ENCODE peak calls at places on chromosomes 12 and 14, in seven cellular contexts. One of them, this sample, is unnamed.

GRCh38 chr12:124396544-124397398 is 101.9 kb downstream of the RFLNA start:
- DNase-seq in A549: peak; percentile 48
- DNase-seq in SK-N-SH: peak; percentile 57
- DNase-seq in K562: peak; percentile 62
- DNase-seq in sigmoid colon: peak; percentile 90
- DNase-seq in transverse colon: peak; percentile 86
- DNase-seq in stomach: peak; percentile 96
- DNase-seq in this sample: peak; percentile 61

GRCh38 chr14:68458840-68459469 is 333.9 kb downstream of the ZFP36L1 start:
- DNase-seq in K562: no peak
- DNase-seq in SK-N-SH: peak; percentile 9
- DNase-seq in sigmoid colon: peak; percentile 77
- DNase-seq in stomach: peak; percentile 72
- DNase-seq in A549: peak; percentile 100
- DNase-seq in transverse colon: peak; percentile 49
- DNase-seq in this sample: peak; percentile 67

GRCh38 chr12:101004891-101005290 is 205.1 kb downstream of the SLC5A8 start:
- DNase-seq in transverse colon: no peak
- DNase-seq in A549: no peak
- DNase-seq in K562: no peak
- DNase-seq in sigmoid colon: no peak
- DNase-seq in SK-N-SH: no peak
- DNase-seq in stomach: no peak
- DNase-seq in this sample: no peak

GRCh38 chr14:97379091-97379531 is 581.9 kb downstream of the VRK1 start:
- DNase-seq in SK-N-SH: no peak
- DNase-seq in stomach: no peak
- DNase-seq in A549: no peak
- DNase-seq in transverse colon: peak; percentile 9
- DNase-seq in sigmoid colon: no peak
- DNase-seq in K562: no peak
- DNase-seq in this sample: no peak

GRCh38 chr12:46556820-46557524 is 184.4 kb upstream of the SLC38A2 start:
- DNase-seq in K562: no peak
- DNase-seq in SK-N-SH: no peak
- DNase-seq in transverse colon: no peak
- DNase-seq in stomach: no peak
- DNase-seq in sigmoid colon: no peak
- DNase-seq in A549: peak; percentile 43
- DNase-seq in this sample: no peak

GRCh38 chr14:105382343-105383082 is 15.8 kb upstream of the TEX22 start:
- DNase-seq in K562: no peak
- DNase-seq in sigmoid colon: no peak
- DNase-seq in A549: no peak
- DNase-seq in transverse colon: no peak
- DNase-seq in stomach: no peak
- DNase-seq in SK-N-SH: no peak
- DNase-seq in this sample: no peak

GRCh38 chr14:72710212-72710611 is 183.7 kb downstream of the DPF3 start:
- DNase-seq in transverse colon: no peak
- DNase-seq in stomach: no peak
- DNase-seq in SK-N-SH: no peak
- DNase-seq in K562: no peak
- DNase-seq in sigmoid colon: peak; percentile 18
- DNase-seq in A549: no peak
- DNase-seq in this sample: no peak

GRCh38 chr14:103748539-103748867 is 32.9 kb downstream of the ZFYVE21 start:
- DNase-seq in SK-N-SH: no peak
- DNase-seq in sigmoid colon: peak; percentile 47
- DNase-seq in K562: no peak
- DNase-seq in A549: no peak
- DNase-seq in stomach: peak; percentile 26
- DNase-seq in transverse colon: no peak
- DNase-seq in this sample: no peak

GRCh38 chr12:48198619-48198973 is 4.5 kb downstream of the OR10AD1 start:
- DNase-seq in K562: peak; percentile 32
- DNase-seq in SK-N-SH: peak; percentile 50
- DNase-seq in sigmoid colon: peak; percentile 78
- DNase-seq in stomach: peak; percentile 42
- DNase-seq in A549: no peak
- DNase-seq in transverse colon: peak; percentile 31
- DNase-seq in this sample: no peak

GRCh38 chr14:106509176-106509575 is 982.8 kb downstream of the TMEM121 start:
- DNase-seq in transverse colon: no peak
- DNase-seq in sigmoid colon: no peak
- DNase-seq in SK-N-SH: no peak
- DNase-seq in A549: no peak
- DNase-seq in K562: no peak
- DNase-seq in stomach: no peak
- DNase-seq in this sample: no peak

GRCh38 chr12:23795494-23795893 is 154.0 kb downstream of the SOX5 start:
- DNase-seq in sigmoid colon: no peak
- DNase-seq in K562: no peak
- DNase-seq in stomach: no peak
- DNase-seq in transverse colon: no peak
- DNase-seq in A549: no peak
- DNase-seq in SK-N-SH: no peak
- DNase-seq in this sample: no peak
- H3K4me1 ChIP-seq in sigmoid colon: no peaks in the 10 kb centered on the region
- H3K4me1 ChIP-seq in K562: no peaks in the 10 kb centered on the region
- H3K4me1 ChIP-seq in stomach: no peaks in the 10 kb centered on the region
- H3K4me1 ChIP-seq in transverse colon: no peaks in the 10 kb centered on the region
- H3K4me1 ChIP-seq in A549: no peaks in the 10 kb centered on the region
- H3K4me1 ChIP-seq in SK-N-SH: no peaks in the 10 kb centered on the region
- H3K4me1 ChIP-seq in this sample: no peaks in the 10 kb centered on the region

DNA sequence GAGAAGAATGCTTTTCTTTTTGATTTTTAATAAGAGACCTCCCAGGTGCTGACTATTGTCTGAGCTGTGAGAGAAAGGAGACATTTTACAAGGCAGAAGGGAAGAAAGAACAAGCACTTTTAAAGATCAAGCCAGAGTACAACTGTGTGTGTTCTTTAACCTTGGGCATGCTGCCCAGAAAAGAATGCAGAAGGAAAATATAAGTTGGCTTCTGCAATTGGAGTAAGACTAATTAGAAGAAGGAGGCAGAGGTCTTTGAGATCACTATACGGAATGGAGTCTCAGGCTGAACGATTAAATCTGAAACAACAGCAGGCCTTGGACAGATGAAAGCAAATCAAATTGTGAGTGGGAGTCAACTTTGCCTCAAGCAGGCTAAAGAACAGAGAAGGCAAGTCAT is 230.5 kb downstream of the ATP23 start:
- DNase-seq in stomach: peak; percentile 27
- DNase-seq in transverse colon: peak; percentile 18
- DNase-seq in K562: no peak
- DNase-seq in A549: no peak
- DNase-seq in SK-N-SH: no peak
- DNase-seq in sigmoid colon: no peak
- DNase-seq in this sample: no peak
- H3K9me3 ChIP-seq in stomach: no peaks in the 10 kb centered on the region
- H3K9me3 ChIP-seq in transverse colon: no peaks in the 10 kb centered on the region
- H3K9me3 ChIP-seq in K562: no peaks in the 10 kb centered on the region
- H3K9me3 ChIP-seq in A549: no peaks in the 10 kb centered on the region
- H3K9me3 ChIP-seq in SK-N-SH: no peaks in the 10 kb centered on the region
- H3K9me3 ChIP-seq in sigmoid colon: no peaks in the 10 kb centered on the region
- H3K9me3 ChIP-seq in this sample: no peaks in the 10 kb centered on the region

GRCh38 chr14:54138024-54138353 is 181.4 kb upstream of the BMP4 start:
- DNase-seq in stomach: no peak
- DNase-seq in transverse colon: no peak
- DNase-seq in K562: no peak
- DNase-seq in A549: no peak
- DNase-seq in SK-N-SH: no peak
- DNase-seq in sigmoid colon: no peak
- DNase-seq in this sample: no peak
- TF ChIP-seq EP300 in stomach: no peak
- TF ChIP-seq EP300 in transverse colon: no peak
- TF ChIP-seq EP300 in K562: no peak
- TF ChIP-seq EP300 in A549: no peak
- TF ChIP-seq EP300 in SK-N-SH: no peak
- TF ChIP-seq EP300 in sigmoid colon: no peak
- TF ChIP-seq EP300 in this sample: no peak

DNA sequence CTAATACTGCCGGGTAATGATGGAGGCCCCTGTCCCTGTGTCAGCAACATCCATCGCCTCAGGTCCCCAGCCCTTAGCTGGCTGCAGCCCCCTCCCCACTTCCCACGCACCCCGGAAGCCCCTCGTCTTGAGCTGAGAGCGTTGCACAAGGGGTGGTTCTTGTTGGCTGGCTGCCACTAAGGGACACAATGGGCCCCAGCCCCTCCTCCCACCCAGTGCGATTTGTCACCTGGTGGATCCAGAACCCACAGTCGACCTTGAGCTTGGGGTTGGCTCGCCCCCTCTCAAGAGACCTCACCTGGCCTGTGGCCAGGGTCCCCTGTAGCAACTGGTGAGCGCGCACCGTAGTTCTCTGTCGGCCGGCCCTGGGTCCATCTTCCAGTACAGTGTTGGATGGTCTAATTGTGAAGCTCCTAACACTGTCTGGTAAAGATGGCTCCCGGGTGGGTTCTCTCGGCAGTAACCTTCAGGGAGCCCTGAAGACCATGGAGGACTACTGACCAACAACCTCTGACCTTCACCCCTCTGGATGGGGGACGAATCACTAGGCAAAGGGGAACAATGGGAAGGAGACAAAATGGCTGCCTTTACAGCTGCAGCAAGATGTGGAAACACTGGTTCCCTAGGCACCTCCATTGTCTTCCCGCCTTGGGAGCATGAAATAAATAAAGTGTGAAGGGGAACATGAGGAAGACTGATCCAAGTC is 6.6 kb downstream of the PHB2 start:
- DNase-seq in sigmoid colon: peak; percentile 76
- DNase-seq in SK-N-SH: peak; percentile 24
- DNase-seq in stomach: no peak
- DNase-seq in A549: no peak
- DNase-seq in transverse colon: no peak
- DNase-seq in K562: no peak
- DNase-seq in this sample: no peak
- H3K4me1 ChIP-seq in sigmoid colon: no peaks in the 10 kb centered on the region
- H3K4me1 ChIP-seq in SK-N-SH: peaks cover 2% of the 10 kb centered on the region
- H3K4me1 ChIP-seq in stomach: peaks cover 89% of the 10 kb centered on the region
- H3K4me1 ChIP-seq in A549: peaks cover 46% of the 10 kb centered on the region
- H3K4me1 ChIP-seq in transverse colon: peaks cover 69% of the 10 kb centered on the region
- H3K4me1 ChIP-seq in K562: peaks cover 57% of the 10 kb centered on the region
- H3K4me1 ChIP-seq in this sample: peaks cover 67% of the 10 kb centered on the region

GRCh38 chr12:73307260-73307659 is 1035.1 kb downstream of the TRHDE start:
- DNase-seq in transverse colon: no peak
- DNase-seq in sigmoid colon: no peak
- DNase-seq in stomach: no peak
- DNase-seq in K562: no peak
- DNase-seq in SK-N-SH: no peak
- DNase-seq in A549: no peak
- DNase-seq in this sample: no peak
- H3K9me3 ChIP-seq in transverse colon: no peaks in the 10 kb centered on the region
- H3K9me3 ChIP-seq in sigmoid colon: peaks cover 2% of the 10 kb centered on the region
- H3K9me3 ChIP-seq in stomach: no peaks in the 10 kb centered on the region
- H3K9me3 ChIP-seq in K562: no peaks in the 10 kb centered on the region
- H3K9me3 ChIP-seq in SK-N-SH: no peaks in the 10 kb centered on the region
- H3K9me3 ChIP-seq in A549: peaks cover 4% of the 10 kb centered on the region
- H3K9me3 ChIP-seq in this sample: no peaks in the 10 kb centered on the region

GRCh38 chr12:93060071-93060665 is 131.1 kb upstream of the EEA1 start:
- DNase-seq in SK-N-SH: no peak
- DNase-seq in A549: no peak
- DNase-seq in transverse colon: no peak
- DNase-seq in K562: no peak
- DNase-seq in sigmoid colon: no peak
- DNase-seq in stomach: no peak
- DNase-seq in this sample: no peak

GRCh38 chr12:93061414-93062099 is 132.5 kb upstream of the EEA1 start:
- DNase-seq in A549: no peak
- DNase-seq in SK-N-SH: no peak
- DNase-seq in transverse colon: no peak
- DNase-seq in sigmoid colon: peak; percentile 77
- DNase-seq in K562: no peak
- DNase-seq in stomach: no peak
- DNase-seq in this sample: no peak

GRCh38 chr12:93059288-93059687 is 130.2 kb upstream of the EEA1 start:
- DNase-seq in sigmoid colon: no peak
- DNase-seq in stomach: no peak
- DNase-seq in A549: no peak
- DNase-seq in K562: no peak
- DNase-seq in SK-N-SH: no peak
- DNase-seq in transverse colon: no peak
- DNase-seq in this sample: no peak

GRCh38 chr12:93062100-93062419 is 133.0 kb upstream of the EEA1 start:
- DNase-seq in SK-N-SH: no peak
- DNase-seq in stomach: no peak
- DNase-seq in A549: no peak
- DNase-seq in K562: no peak
- DNase-seq in transverse colon: no peak
- DNase-seq in sigmoid colon: no peak
- DNase-seq in this sample: no peak

DNA sequence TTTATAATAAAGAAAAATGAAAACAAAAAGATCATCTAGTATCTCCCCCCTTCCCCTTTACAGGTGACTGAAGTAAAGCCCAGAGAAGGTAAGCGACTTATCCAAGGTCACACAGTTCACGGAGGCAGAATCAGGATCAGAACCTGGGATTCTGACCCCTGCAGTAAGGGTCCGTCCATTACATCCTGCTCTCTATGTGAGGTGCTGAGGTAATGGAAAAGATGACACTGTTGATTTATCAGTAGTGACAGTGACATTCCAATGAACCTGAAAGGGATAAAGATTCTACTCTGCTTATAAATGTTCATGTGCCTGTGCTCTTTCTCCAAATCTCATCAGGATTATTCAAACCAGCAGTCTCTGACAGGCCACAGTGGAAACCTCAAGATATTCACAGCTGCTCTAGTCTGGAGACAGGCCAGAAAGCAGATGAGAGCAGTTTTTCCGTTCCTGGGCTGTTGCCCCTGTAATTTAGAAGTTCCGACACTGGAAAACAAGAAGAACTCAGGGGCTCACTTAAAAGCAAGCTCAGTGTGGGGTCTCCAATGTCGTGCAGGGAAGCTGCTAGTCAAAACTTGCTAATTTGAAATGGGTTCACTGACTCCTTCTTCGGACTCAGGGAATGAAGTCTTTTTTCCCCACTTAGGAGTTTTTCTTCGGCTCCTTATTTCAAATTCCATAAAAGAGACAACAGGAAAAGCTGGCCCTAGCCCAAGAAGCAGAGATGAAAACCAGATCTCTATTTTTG is 131.7 kb upstream of the EEA1 start:
- DNase-seq in sigmoid colon: peak; percentile 72
- DNase-seq in A549: no peak
- DNase-seq in transverse colon: no peak
- DNase-seq in SK-N-SH: peak; percentile 6
- DNase-seq in K562: peak; percentile 45
- DNase-seq in stomach: no peak
- DNase-seq in this sample: no peak
- TF ChIP-seq EP300 in sigmoid colon: no peak
- TF ChIP-seq EP300 in A549: no peak
- TF ChIP-seq EP300 in transverse colon: no peak
- TF ChIP-seq EP300 in SK-N-SH: peak; percentile 42
- TF ChIP-seq EP300 in K562: no peak
- TF ChIP-seq EP300 in stomach: no peak
- TF ChIP-seq EP300 in this sample: no peak

This sample was measured in tibial nerve.